ENCODE peak calls at places on chromosome 13, in six cellular contexts. One of them, this sample, is unnamed.
A peak's percentile ranks its signal among the peaks of the same experiment; 100 is the strongest.

GRCh38 chr13:60090579-60090978 is 73.1 kb downstream of the DIAPH3 start:
- DNase-seq in H54: no peak
- DNase-seq in uterus: no peak
- DNase-seq in body of pancreas: no peak
- DNase-seq in HCT116: no peak
- DNase-seq in adrenal gland: no peak
- DNase-seq in this sample: no peak

GRCh38 chr13:83057119-83057518 is 825.2 kb downstream of the SLITRK1 start:
- DNase-seq in adrenal gland: no peak
- DNase-seq in HCT116: no peak
- DNase-seq in uterus: no peak
- DNase-seq in body of pancreas: no peak
- DNase-seq in H54: no peak
- DNase-seq in this sample: no peak

GRCh38 chr13:60267498-60268202 is 103.9 kb upstream of the DIAPH3 start:
- DNase-seq in body of pancreas: peak; percentile 78
- DNase-seq in adrenal gland: no peak
- DNase-seq in HCT116: no peak
- DNase-seq in H54: no peak
- DNase-seq in uterus: no peak
- DNase-seq in this sample: peak; percentile 46

GRCh38 chr13:20911037-20911436 is 8.5 kb upstream of the XPO4 start:
- DNase-seq in adrenal gland: peak; percentile 15
- DNase-seq in H54: no peak
- DNase-seq in uterus: no peak
- DNase-seq in HCT116: no peak
- DNase-seq in body of pancreas: no peak
- DNase-seq in this sample: no peak

GRCh38 chr13:101398920-101399319 is 17.4 kb downstream of the NALCN start:
- DNase-seq in HCT116: no peak
- DNase-seq in uterus: no peak
- DNase-seq in body of pancreas: no peak
- DNase-seq in H54: no peak
- DNase-seq in adrenal gland: no peak
- DNase-seq in this sample: no peak

GRCh38 chr13:27921421-27921960 is 1.7 kb downstream of the PDX1 start:
- DNase-seq in adrenal gland: no peak
- DNase-seq in uterus: no peak
- DNase-seq in body of pancreas: no peak
- DNase-seq in HCT116: no peak
- DNase-seq in H54: no peak
- DNase-seq in this sample: no peak

GRCh38 chr13:87057807-87058520 is 613.2 kb upstream of the SLITRK5 start:
- DNase-seq in body of pancreas: no peak
- DNase-seq in uterus: no peak
- DNase-seq in H54: no peak
- DNase-seq in HCT116: no peak
- DNase-seq in adrenal gland: no peak
- DNase-seq in this sample: no peak

GRCh38 chr13:74104661-74105275 is 29.4 kb downstream of the KLF12 start:
- DNase-seq in HCT116: no peak
- DNase-seq in H54: no peak
- DNase-seq in uterus: no peak
- DNase-seq in adrenal gland: no peak
- DNase-seq in body of pancreas: no peak
- DNase-seq in this sample: no peak

GRCh38 chr13:95660981-95661581 is 15.9 kb upstream of the DNAJC3 start:
- DNase-seq in adrenal gland: no peak
- DNase-seq in uterus: no peak
- DNase-seq in H54: peak; percentile 30
- DNase-seq in HCT116: peak; percentile 28
- DNase-seq in body of pancreas: peak; percentile 37
- DNase-seq in this sample: peak; percentile 42

GRCh38 chr13:100540621-100541020 is 48.0 kb downstream of the GGACT start:
- DNase-seq in uterus: no peak
- DNase-seq in adrenal gland: no peak
- DNase-seq in body of pancreas: no peak
- DNase-seq in H54: no peak
- DNase-seq in HCT116: no peak
- DNase-seq in this sample: no peak

GRCh38 chr13:31967155-31967554 is 64.4 kb upstream of the FRY start:
- DNase-seq in H54: no peak
- DNase-seq in adrenal gland: no peak
- DNase-seq in HCT116: no peak
- DNase-seq in body of pancreas: no peak
- DNase-seq in uterus: no peak
- DNase-seq in this sample: no peak
- TF ChIP-seq POLR2A in H54: no peak
- TF ChIP-seq POLR2A in adrenal gland: no peak
- TF ChIP-seq POLR2A in HCT116: no peak
- TF ChIP-seq POLR2A in body of pancreas: no peak
- TF ChIP-seq POLR2A in uterus: no peak
- TF ChIP-seq POLR2A in this sample: no peak

GRCh38 chr13:33542309-33543088 is 256.9 kb upstream of the STARD13 start:
- DNase-seq in uterus: peak; percentile 99
- DNase-seq in adrenal gland: peak; percentile 99
- DNase-seq in HCT116: peak; percentile 97
- DNase-seq in body of pancreas: peak; percentile 99
- DNase-seq in H54: peak; percentile 47
- DNase-seq in this sample: peak; percentile 99
- TF ChIP-seq POLR2A in uterus: peak; percentile 66
- TF ChIP-seq POLR2A in adrenal gland: peak; percentile 77
- TF ChIP-seq POLR2A in HCT116: peak; percentile 41
- TF ChIP-seq POLR2A in body of pancreas: peak; percentile 55
- TF ChIP-seq POLR2A in H54: peak; percentile 8
- TF ChIP-seq POLR2A in this sample: peak; percentile 80

DNA sequence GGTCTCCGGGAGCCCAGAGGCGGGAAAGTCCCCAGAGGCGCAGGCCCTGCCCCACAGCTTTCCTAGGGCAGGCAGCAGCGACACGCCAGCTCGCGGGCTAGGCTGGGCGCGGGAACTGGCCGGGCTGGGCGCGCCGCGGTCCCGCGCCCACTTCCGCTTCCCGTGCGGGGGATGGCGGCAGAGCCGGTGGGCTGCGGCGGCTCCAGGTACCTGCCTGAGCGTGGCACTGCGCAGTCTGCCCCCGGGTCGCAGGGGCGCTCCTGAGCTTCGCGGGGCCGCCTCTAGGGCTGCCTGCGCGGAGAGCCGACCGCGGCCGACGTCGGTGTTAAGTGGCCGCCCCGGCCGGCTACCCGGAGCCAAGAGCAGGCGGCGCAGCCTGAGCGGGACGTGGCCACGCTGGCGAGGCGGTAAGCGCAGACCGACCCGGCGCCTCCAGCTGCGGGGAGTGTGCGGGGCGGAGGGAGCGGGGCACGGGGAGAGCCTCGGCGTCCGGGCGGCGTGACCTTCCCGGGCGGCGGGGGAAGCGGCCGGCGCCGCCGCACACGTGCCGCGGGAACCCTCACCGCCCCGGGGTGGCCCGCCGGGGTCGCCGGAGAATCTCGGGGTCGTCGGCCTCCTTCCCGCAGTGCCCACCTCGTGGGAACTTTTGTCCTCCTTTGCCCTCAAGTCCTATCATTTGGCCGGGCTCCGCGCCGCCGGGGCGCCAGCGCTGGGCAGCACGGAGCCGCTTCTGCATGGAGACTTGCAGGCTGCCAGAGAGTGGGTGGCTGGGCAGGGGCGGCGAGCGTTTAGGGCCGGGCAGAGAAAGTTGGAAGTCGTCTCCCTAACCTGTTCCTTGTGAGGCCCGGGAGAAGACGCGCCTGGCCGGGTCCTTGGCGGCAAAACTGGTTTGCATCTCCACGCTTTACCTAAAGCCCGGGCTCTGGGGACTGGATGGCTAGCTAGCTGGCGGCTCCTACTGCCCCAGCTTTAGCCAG is 31.4 kb upstream of the MPHOSPH8 start:
- DNase-seq in adrenal gland: no peak
- DNase-seq in body of pancreas: peak; percentile 59
- DNase-seq in HCT116: no peak
- DNase-seq in uterus: no peak
- DNase-seq in H54: no peak
- DNase-seq in this sample: peak; percentile 72
- TF ChIP-seq POLR2A in adrenal gland: no peak
- TF ChIP-seq POLR2A in body of pancreas: peak; percentile 14
- TF ChIP-seq POLR2A in HCT116: peak; percentile 39
- TF ChIP-seq POLR2A in uterus: no peak
- TF ChIP-seq POLR2A in H54: no peak
- TF ChIP-seq POLR2A in this sample: peak; percentile 49

GRCh38 chr13:40790232-40790631 is 821 bp downstream of the SLC25A15 start:
- DNase-seq in adrenal gland: no peak
- DNase-seq in H54: no peak
- DNase-seq in HCT116: no peak
- DNase-seq in body of pancreas: no peak
- DNase-seq in uterus: no peak
- DNase-seq in this sample: no peak

GRCh38 chr13:40794414-40795368 is 5.3 kb downstream of the SLC25A15 start:
- DNase-seq in uterus: no peak
- DNase-seq in HCT116: no peak
- DNase-seq in body of pancreas: peak; percentile 37
- DNase-seq in H54: no peak
- DNase-seq in adrenal gland: no peak
- DNase-seq in this sample: no peak

GRCh38 chr13:40792284-40793051 is 3.1 kb downstream of the SLC25A15 start:
- DNase-seq in body of pancreas: no peak
- DNase-seq in HCT116: no peak
- DNase-seq in adrenal gland: peak; percentile 50
- DNase-seq in H54: no peak
- DNase-seq in uterus: no peak
- DNase-seq in this sample: no peak

GRCh38 chr13:40796649-40797048 is 7.2 kb downstream of the SLC25A15 start:
- DNase-seq in adrenal gland: no peak
- DNase-seq in body of pancreas: no peak
- DNase-seq in uterus: no peak
- DNase-seq in H54: no peak
- DNase-seq in HCT116: no peak
- DNase-seq in this sample: no peak

DNA sequence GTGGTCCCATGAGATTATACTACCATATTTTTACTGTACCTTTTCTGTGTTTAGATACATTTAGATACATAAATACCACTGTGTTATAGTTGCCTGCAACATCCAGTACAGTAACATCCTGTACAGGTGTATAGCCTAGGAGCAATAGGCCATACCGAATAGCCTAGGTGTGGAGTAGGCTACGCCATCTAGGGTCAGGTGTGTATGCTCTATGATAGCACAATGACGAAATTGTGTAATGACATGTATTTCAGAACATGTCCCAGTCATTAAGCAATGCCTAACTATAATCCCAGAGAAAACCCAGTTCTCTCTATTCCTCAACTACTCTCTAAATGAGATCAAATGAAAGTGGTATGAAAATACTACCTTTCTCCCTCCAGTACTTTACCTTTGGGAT is 3.9 kb downstream of the SLC25A15 start:
- DNase-seq in body of pancreas: no peak
- DNase-seq in HCT116: no peak
- DNase-seq in uterus: no peak
- DNase-seq in adrenal gland: no peak
- DNase-seq in H54: no peak
- DNase-seq in this sample: no peak
- TF ChIP-seq POLR2A in body of pancreas: no peak
- TF ChIP-seq POLR2A in HCT116: no peak
- TF ChIP-seq POLR2A in uterus: no peak
- TF ChIP-seq POLR2A in adrenal gland: no peak
- TF ChIP-seq POLR2A in H54: no peak
- TF ChIP-seq POLR2A in this sample: no peak

DNA sequence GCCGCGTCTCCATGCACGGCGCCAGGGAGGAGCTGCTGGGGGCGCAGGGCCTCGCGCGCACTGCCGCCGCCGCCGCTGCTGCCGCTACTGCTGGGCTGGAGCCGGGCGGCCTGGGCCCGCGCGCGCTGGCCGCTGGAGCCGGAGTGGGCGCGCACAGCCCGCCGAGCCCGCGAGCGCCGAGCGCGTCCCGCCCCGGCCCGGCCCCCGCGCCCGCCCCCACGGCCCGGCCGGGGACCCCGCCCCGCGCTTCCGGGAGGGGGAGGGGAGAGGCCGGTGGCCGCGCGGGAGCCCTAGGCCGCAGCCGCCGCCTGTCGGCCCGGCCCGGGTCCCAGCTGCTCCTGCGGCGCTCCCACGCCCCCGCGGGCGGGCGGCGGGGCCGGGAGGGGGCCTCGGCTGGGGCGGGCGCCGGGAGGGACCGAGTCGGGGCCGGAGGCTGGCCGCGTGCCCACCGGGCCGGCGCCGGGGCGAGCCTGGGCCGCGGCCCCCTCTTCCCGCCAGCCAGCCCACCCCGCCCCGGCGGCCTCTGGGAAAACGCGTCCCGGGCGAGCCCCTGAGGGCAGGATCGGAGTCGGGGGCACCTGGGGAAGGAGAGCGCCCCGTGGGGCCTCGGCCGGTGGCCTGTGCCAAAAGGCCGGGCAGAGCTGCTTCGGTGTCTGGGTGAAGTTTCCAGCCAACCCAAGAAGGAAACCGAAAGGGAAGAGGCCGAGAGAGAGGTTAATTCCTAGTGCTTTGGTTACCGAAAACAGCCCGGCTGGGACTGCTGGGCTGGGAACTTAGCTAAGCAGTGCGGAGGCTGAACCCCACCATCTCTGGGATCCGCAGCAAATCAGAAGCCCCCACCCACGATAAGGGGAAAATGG is at the start of gene STK24:
- DNase-seq in H54: peak; percentile 73
- DNase-seq in adrenal gland: peak; percentile 75
- DNase-seq in uterus: peak; percentile 76
- DNase-seq in HCT116: no peak
- DNase-seq in body of pancreas: peak; percentile 80
- DNase-seq in this sample: peak; percentile 81
- TF ChIP-seq POLR2A in H54: peak; percentile 94
- TF ChIP-seq POLR2A in adrenal gland: peak; percentile 56
- TF ChIP-seq POLR2A in uterus: peak; percentile 64
- TF ChIP-seq POLR2A in HCT116: peak; percentile 81
- TF ChIP-seq POLR2A in body of pancreas: no peak
- TF ChIP-seq POLR2A in this sample: peak; percentile 34

DNA sequence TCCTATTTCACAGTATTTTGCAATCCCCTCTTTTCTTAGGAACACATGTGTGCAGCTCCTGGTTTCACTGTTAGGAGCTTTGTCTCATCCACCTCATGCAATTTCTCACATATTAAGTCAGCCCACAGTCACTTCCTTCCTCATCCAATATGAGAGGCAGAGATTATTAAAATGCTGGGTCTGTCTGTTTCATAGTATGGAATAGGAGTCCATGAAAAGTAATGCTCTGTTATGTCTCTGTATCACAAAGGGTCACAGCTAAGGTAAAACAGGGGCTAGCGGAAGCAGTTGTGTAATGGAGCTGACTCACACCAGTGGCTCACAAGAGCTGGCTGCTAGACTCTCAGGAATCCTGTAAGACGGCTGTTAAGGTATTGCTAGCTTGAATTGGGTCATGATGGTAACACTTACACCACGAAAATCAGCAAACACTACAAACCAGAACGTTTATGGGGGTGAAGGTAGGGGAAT is 216.5 kb downstream of the EFNB2 start:
- DNase-seq in body of pancreas: no peak
- DNase-seq in adrenal gland: no peak
- DNase-seq in HCT116: peak; percentile 62
- DNase-seq in uterus: peak; percentile 36
- DNase-seq in H54: peak; percentile 67
- DNase-seq in this sample: no peak
- TF ChIP-seq POLR2A in body of pancreas: no peak
- TF ChIP-seq POLR2A in adrenal gland: no peak
- TF ChIP-seq POLR2A in HCT116: no peak
- TF ChIP-seq POLR2A in uterus: no peak
- TF ChIP-seq POLR2A in H54: no peak
- TF ChIP-seq POLR2A in this sample: no peak